ENCODE peak calls at places on chromosomes 2 and 18, in eight cellular contexts. D is trophoblast cell, H is iPS DF 6.9, T is IMR-90, S is tibial artery, R is A549, P is SK-N-SH, W is uterus. G is an unnamed sample.
A peak's percentile ranks its signal among the peaks of the same experiment; 100 is the strongest.

GRCh38 chr2:160394153-160394552 is 99.5 kb downstream of the RBMS1 start:
- DNase-seq in R (no peak), P (no peak), D (no peak), T (no peak), W (no peak), S (no peak), H (no peak), G (no peak)

GRCh38 chr2:228771306-228771705 is 499.8 kb downstream of the PID1 start:
- DNase-seq in T (no peak), D (no peak), W (peak; percentile 33), S (no peak), P (no peak), R (no peak), H (no peak), G (no peak)

GRCh38 chr2:183349046-183349445 is 224.8 kb downstream of the NUP35 start:
- DNase-seq in H (no peak), S (no peak), R (no peak), P (no peak), D (no peak), W (no peak), T (no peak), G (no peak)

GRCh38 chr18:36191286-36191685 is 4.0 kb downstream of the MOCOS start:
- DNase-seq in T (no peak), W (no peak), S (no peak), D (no peak), H (no peak), P (no peak), R (no peak), G (no peak)

GRCh38 chr2:109118321-109118720 is 10.7 kb upstream of the SH3RF3 start:
- DNase-seq in H (no peak), T (no peak), S (no peak), D (no peak), R (no peak), W (no peak), P (no peak), G (no peak)

GRCh38 chr2:190723397-190724090 is 74.7 kb downstream of the NAB1 start:
- DNase-seq in T (no peak), H (no peak), S (no peak), W (no peak), D (no peak), P (no peak), R (no peak), G (no peak)

GRCh38 chr2:64779117-64779690 is 125.5 kb upstream of the SERTAD2 start:
- DNase-seq in P (no peak), R (peak; percentile 52), S (no peak), H (no peak), D (peak; percentile 98), W (no peak), T (peak; percentile 90), G (no peak)

GRCh38 chr2:149720615-149721014 is 133.0 kb upstream of the MMADHC start:
- DNase-seq in H (no peak), S (no peak), R (no peak), T (no peak), P (peak; percentile 11), W (no peak), D (no peak), G (no peak)

GRCh38 chr2:236782938-236783337 is 213.3 kb downstream of the ACKR3 start:
- DNase-seq in P (no peak), R (peak; percentile 31), D (peak; percentile 93), W (no peak), T (peak; percentile 25), H (no peak), S (no peak), G (no peak)

GRCh38 chr18:75553021-75553420 is 125.5 kb upstream of the SMIM21 start:
- DNase-seq in H (no peak), S (no peak), R (no peak), W (no peak), T (no peak), D (no peak), P (no peak), G (no peak)

DNA sequence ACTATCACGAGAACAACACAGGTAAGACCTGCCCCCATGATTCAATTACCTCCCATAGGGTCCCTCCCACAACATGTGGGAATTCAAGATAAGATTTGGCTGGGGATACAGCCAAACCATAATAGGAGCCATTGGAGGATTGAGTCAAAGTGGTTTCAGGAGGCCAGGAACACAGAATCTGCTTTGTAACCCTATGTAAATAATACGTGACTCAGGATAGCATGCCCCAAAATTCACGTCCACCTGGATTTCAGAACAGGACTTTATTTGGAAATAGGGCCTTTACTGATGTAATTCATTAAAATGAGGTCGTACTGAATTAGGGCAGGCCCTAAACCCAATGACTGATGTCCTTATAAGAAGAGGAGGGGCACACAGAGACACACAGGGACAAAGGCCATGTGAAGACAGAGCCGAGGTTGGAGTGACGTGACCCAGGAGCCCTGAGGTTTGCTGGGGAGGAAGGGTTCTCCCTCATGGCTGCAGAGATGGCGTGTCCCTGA is 16.0 kb upstream of the CNDP2 start:
- DNase-seq in D (no peak), P (no peak), T (no peak), W (no peak), S (no peak), H (no peak), R (no peak), G (no peak)
- H3K27ac ChIP-seq in D (no peak overlapping the region), P (no peak overlapping the region), T (no peak overlapping the region), W (no peak overlapping the region), S (no peak overlapping the region), H (no peak overlapping the region), R (no peak overlapping the region), G (no peak overlapping the region)

GRCh38 chr2:508121-508520 is 169.1 kb downstream of the TMEM18 start:
- DNase-seq in P (no peak), S (no peak), R (no peak), H (no peak), T (no peak), D (no peak), W (no peak), G (no peak)
- H3K4me1 ChIP-seq in P (no peaks in the 10 kb centered on the region), S (no peaks in the 10 kb centered on the region), R (no peaks in the 10 kb centered on the region), H (no peaks in the 10 kb centered on the region), T (no peaks in the 10 kb centered on the region), D (no peaks in the 10 kb centered on the region), W (no peaks in the 10 kb centered on the region), G (no peaks in the 10 kb centered on the region)

DNA sequence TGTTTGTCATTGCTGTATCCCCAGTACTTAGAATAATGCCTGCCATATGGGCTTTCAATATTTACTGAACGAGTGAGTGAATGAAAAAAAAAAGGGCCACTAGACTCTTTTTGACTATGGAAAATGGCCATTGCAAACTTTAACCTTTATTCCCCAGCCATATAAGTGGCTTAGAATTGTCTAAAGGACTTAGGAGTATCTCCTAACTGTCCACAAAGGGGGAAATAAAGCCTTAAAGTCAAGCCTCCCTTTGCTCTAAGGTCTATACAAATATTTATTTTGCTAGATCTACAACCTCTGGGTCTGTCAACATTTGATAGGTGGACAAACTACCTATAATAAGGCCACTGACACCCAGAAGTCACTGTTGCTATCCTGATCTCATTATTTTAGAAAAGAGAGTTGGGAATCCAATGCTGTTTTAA is 25.7 kb downstream of the UPP2 start:
- DNase-seq in P (no peak), R (no peak), W (no peak), H (no peak), D (no peak), S (no peak), T (no peak), G (no peak)
- H3K4me3 ChIP-seq in P (no peak overlapping the region), R (no peak overlapping the region), W (no peak overlapping the region), H (no peak overlapping the region), D (no peak overlapping the region), S (no peak overlapping the region), T (no peak overlapping the region), G (no peak overlapping the region)

GRCh38 chr2:200864206-200864976 is at the start of gene CLK1:
- DNase-seq in R (peak; percentile 92), S (peak; percentile 98), D (peak; percentile 98), T (peak; percentile 93), P (peak; percentile 95), H (peak; percentile 61), W (peak; percentile 97), G (peak; percentile 95)

GRCh38 chr2:200860092-200860795 is 4.2 kb downstream of the CLK1 start:
- DNase-seq in D (no peak), R (no peak), W (peak; percentile 34), S (no peak), P (no peak), T (no peak), H (no peak), G (no peak)

GRCh38 chr2:200863655-200864205 is 728 bp downstream of the CLK1 start:
- DNase-seq in S (no peak), W (no peak), P (no peak), R (peak; percentile 39), H (no peak), D (peak; percentile 41), T (no peak), G (no peak)

GRCh38 chr2:200862532-200863000 is 1.9 kb downstream of the CLK1 start:
- DNase-seq in S (no peak), H (no peak), R (peak; percentile 63), T (peak; percentile 88), D (peak; percentile 68), P (peak; percentile 33), W (no peak), G (peak; percentile 48)

DNA sequence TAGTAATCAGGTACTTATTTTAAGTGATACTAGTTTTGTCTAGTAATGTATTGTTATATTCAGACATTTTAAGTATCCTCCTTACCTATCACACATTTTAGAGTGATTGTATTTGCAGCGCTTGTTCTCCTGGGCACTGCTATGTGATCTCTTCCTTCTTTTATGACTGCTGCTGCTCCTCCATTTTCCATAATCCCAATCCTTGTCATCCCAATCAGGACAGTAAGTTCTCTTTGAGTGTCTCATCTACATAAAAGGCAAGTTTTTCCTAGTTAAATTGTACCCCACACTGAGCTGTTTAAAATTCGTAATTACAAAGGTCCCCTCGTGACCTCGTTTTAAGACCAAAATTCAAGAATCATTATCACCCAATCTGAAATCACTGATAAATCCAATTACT is 2.8 kb downstream of the CLK1 start:
- DNase-seq in W (no peak), S (no peak), T (no peak), P (no peak), H (no peak), D (no peak), R (no peak), G (no peak)
- H3K27ac ChIP-seq in W (peak overlapping the region; percentile 100), S (peak overlapping the region; percentile 100), T (no peak overlapping the region), P (peak overlapping the region; percentile 30), H (no peak overlapping the region), D (no peak overlapping the region), R (no peak overlapping the region), G (peak overlapping the region; percentile 100)

DNA sequence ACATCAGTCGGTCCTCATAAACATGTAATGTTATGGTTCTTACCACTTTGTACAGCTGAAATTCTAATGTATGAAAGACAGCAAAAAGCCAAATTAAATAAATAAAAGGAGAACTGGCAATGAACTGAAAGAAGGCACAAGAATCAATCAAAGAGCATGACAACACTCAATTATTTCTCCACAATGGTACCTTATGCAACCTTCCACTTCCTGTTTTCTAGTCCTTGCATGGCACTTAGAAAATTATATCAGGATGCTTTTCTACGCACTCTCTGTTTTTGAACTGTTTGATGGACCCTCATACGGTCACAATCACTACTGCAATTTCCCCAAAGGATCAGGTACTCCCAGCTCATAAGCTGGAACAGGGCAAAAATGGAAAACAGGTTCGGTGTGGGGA is 81.6 kb downstream of the EPB41L3 start:
- DNase-seq in T (no peak), W (no peak), D (peak; percentile 34), H (no peak), S (no peak), R (no peak), P (no peak), G (no peak)
- H3K4me1 ChIP-seq in T (peaks cover 6% of the 10 kb centered on the region), W (no peaks in the 10 kb centered on the region), D (peaks cover 26% of the 10 kb centered on the region), H (no peaks in the 10 kb centered on the region), S (no peaks in the 10 kb centered on the region), R (no peaks in the 10 kb centered on the region), P (no peaks in the 10 kb centered on the region), G (no peaks in the 10 kb centered on the region)